ENCODE peak calls at places on chromosomes 3 and 15, in eight cellular contexts. One of them, this sample, is unnamed.
A peak's percentile ranks its signal among the peaks of the same experiment; 100 is the strongest.

GRCh38 chr3:56468184-56469106 is at the start of gene ERC2:
- DNase-seq in colonic mucosa: peak; percentile 52
- DNase-seq in T follicular helper cell: no peak
- DNase-seq in neural crest cell: peak; percentile 78
- DNase-seq in bronchial epithelial cell: peak; percentile 26
- DNase-seq in RPMI7951: peak; percentile 17
- DNase-seq in GM23248: peak; percentile 47
- DNase-seq in brain microvascular endothelial cell: no peak
- DNase-seq in this sample: no peak

GRCh38 chr3:50317303-50317702 is 5.2 kb downstream of the HYAL2 start:
- DNase-seq in colonic mucosa: peak; percentile 69
- DNase-seq in T follicular helper cell: no peak
- DNase-seq in neural crest cell: no peak
- DNase-seq in bronchial epithelial cell: no peak
- DNase-seq in RPMI7951: no peak
- DNase-seq in GM23248: no peak
- DNase-seq in brain microvascular endothelial cell: no peak
- DNase-seq in this sample: no peak

GRCh38 chr3:175208316-175208715 is 349.2 kb downstream of the NAALADL2 start:
- DNase-seq in colonic mucosa: no peak
- DNase-seq in T follicular helper cell: no peak
- DNase-seq in neural crest cell: no peak
- DNase-seq in bronchial epithelial cell: peak; percentile 25
- DNase-seq in RPMI7951: peak; percentile 3
- DNase-seq in GM23248: peak; percentile 11
- DNase-seq in brain microvascular endothelial cell: no peak
- DNase-seq in this sample: no peak

GRCh38 chr15:39211108-39211979 is 369.5 kb upstream of the THBS1 start:
- DNase-seq in colonic mucosa: no peak
- DNase-seq in T follicular helper cell: no peak
- DNase-seq in neural crest cell: no peak
- DNase-seq in bronchial epithelial cell: no peak
- DNase-seq in RPMI7951: no peak
- DNase-seq in GM23248: no peak
- DNase-seq in brain microvascular endothelial cell: no peak
- DNase-seq in this sample: no peak

GRCh38 chr3:49471856-49472495 is 1.9 kb downstream of the DAG1 start:
- DNase-seq in colonic mucosa: no peak
- DNase-seq in T follicular helper cell: no peak
- DNase-seq in neural crest cell: no peak
- DNase-seq in bronchial epithelial cell: no peak
- DNase-seq in RPMI7951: peak; percentile 52
- DNase-seq in GM23248: no peak
- DNase-seq in brain microvascular endothelial cell: no peak
- DNase-seq in this sample: no peak

GRCh38 chr3:73427018-73427750 is 197.6 kb downstream of the PDZRN3 start:
- DNase-seq in colonic mucosa: no peak
- DNase-seq in T follicular helper cell: no peak
- DNase-seq in neural crest cell: no peak
- DNase-seq in bronchial epithelial cell: no peak
- DNase-seq in RPMI7951: no peak
- DNase-seq in GM23248: no peak
- DNase-seq in brain microvascular endothelial cell: no peak
- DNase-seq in this sample: no peak

GRCh38 chr3:53234130-53234840 is 21.5 kb downstream of the TKT start:
- DNase-seq in colonic mucosa: no peak
- DNase-seq in T follicular helper cell: no peak
- DNase-seq in neural crest cell: no peak
- DNase-seq in bronchial epithelial cell: no peak
- DNase-seq in RPMI7951: no peak
- DNase-seq in GM23248: no peak
- DNase-seq in brain microvascular endothelial cell: no peak
- DNase-seq in this sample: no peak

GRCh38 chr3:43632269-43632733 is 10.5 kb upstream of the ANO10 start:
- DNase-seq in colonic mucosa: no peak
- DNase-seq in T follicular helper cell: no peak
- DNase-seq in neural crest cell: no peak
- DNase-seq in bronchial epithelial cell: peak; percentile 89
- DNase-seq in RPMI7951: peak; percentile 98
- DNase-seq in GM23248: peak; percentile 95
- DNase-seq in brain microvascular endothelial cell: peak; percentile 60
- DNase-seq in this sample: no peak

GRCh38 chr15:82710208-82710555 is 507 bp upstream of the AP3B2 start:
- DNase-seq in colonic mucosa: no peak
- DNase-seq in T follicular helper cell: no peak
- DNase-seq in neural crest cell: no peak
- DNase-seq in bronchial epithelial cell: peak; percentile 3
- DNase-seq in RPMI7951: no peak
- DNase-seq in GM23248: no peak
- DNase-seq in brain microvascular endothelial cell: no peak
- DNase-seq in this sample: no peak

GRCh38 chr15:99963096-99963825 is 230.0 kb upstream of the LYSMD4 start:
- DNase-seq in colonic mucosa: no peak
- DNase-seq in T follicular helper cell: no peak
- DNase-seq in neural crest cell: no peak
- DNase-seq in bronchial epithelial cell: peak; percentile 96
- DNase-seq in RPMI7951: peak; percentile 43
- DNase-seq in GM23248: peak; percentile 18
- DNase-seq in brain microvascular endothelial cell: no peak
- DNase-seq in this sample: no peak

GRCh38 chr3:14152963-14153355 is 25.4 kb downstream of the XPC start:
- DNase-seq in colonic mucosa: no peak
- DNase-seq in T follicular helper cell: no peak
- DNase-seq in neural crest cell: no peak
- DNase-seq in bronchial epithelial cell: no peak
- DNase-seq in RPMI7951: no peak
- DNase-seq in GM23248: no peak
- DNase-seq in brain microvascular endothelial cell: no peak
- DNase-seq in this sample: no peak